ENCODE peak calls at places on chromosomes 3 and 15, in four cellular contexts. H, F, E and V are unnamed samples.

GRCh38 chr3:138362536-138362935 is 14.2 kb downstream of the MRAS start:
- DNase-seq in E (no peak), F (no peak), H (peak), V (no peak)

GRCh38 chr15:67832031-67832551 is 6.8 kb downstream of the SKOR1 start:
- DNase-seq in H (peak), F (no peak), E (no peak), V (no peak)

GRCh38 chr3:32544894-32545293 is 25.8 kb downstream of the DYNC1LI1 start:
- DNase-seq in E (no peak), F (no peak), H (no peak), V (no peak)

GRCh38 chr3:195030791-195031321 is 240.1 kb downstream of the XXYLT1 start:
- DNase-seq in F (no peak), H (no peak), E (no peak), V (no peak)

GRCh38 chr15:80020731-80021130 is 38.7 kb upstream of the ZFAND6 start:
- DNase-seq in E (no peak), H (no peak), F (no peak), V (no peak)

GRCh38 chr3:52404391-52404790 is 40.5 kb downstream of the SEMA3G start:
- DNase-seq in F (no peak), H (no peak), E (no peak), V (no peak)

GRCh38 chr15:42772126-42772525 is 35.2 kb upstream of the CDAN1 start:
- DNase-seq in E (no peak), F (no peak), H (peak), V (no peak)

GRCh38 chr3:124779751-124780191 is 49.5 kb downstream of the UMPS start:
- DNase-seq in E (no peak), F (no peak), H (no peak), V (no peak)

GRCh38 chr15:62503451-62503850 is 338.4 kb upstream of the C2CD4B start:
- DNase-seq in E (no peak), F (peak), H (peak), V (no peak)

GRCh38 chr3:64987731-64988130 is 299.9 kb upstream of the ADAMTS9 start:
- DNase-seq in F (no peak), E (no peak), H (no peak), V (no peak)

GRCh38 chr3:130820976-130821375 is 72.9 kb upstream of the ATP2C1 start:
- DNase-seq in E (peak), F (no peak), H (no peak), V (no peak)

GRCh38 chr15:37891754-37892368 is 42.6 kb upstream of the TMCO5A start:
- DNase-seq in F (no peak), E (no peak), H (no peak), V (no peak)

GRCh38 chr3:101381809-101382208 is 61.4 kb upstream of the IMPG2 start:
- DNase-seq in E (no peak), F (no peak), H (no peak), V (no peak)